ENCODE peak calls at places on chromosomes 1 and 21, in six cellular contexts. A is CD8-positive, alpha-beta T cell; W is thoracic aorta; C is RWPE1; H is psoas muscle; R is fibroblast of mammary gland. J is an unnamed sample.

GRCh38 chr1:89755593-89755992 is 65.2 kb upstream of the LRRC8D start:
- DNase-seq in A (no peak), W (no peak), C (no peak), H (no peak), R (no peak), J (no peak)

GRCh38 chr1:238199325-238199724 is 308.6 kb upstream of the ZP4 start:
- DNase-seq in A (no peak), W (no peak), C (no peak), H (no peak), R (no peak), J (no peak)

GRCh38 chr1:154423988-154424326 is 18.8 kb downstream of the IL6R start:
- DNase-seq in A (no peak), W (no peak), C (no peak), H (no peak), R (no peak), J (no peak)

GRCh38 chr1:183956559-183957188 is 80.9 kb downstream of the COLGALT2 start:
- DNase-seq in A (peak), W (no peak), C (peak), H (no peak), R (peak), J (peak)

GRCh38 chr1:214537219-214537618 is 14.2 kb downstream of the PTPN14 start:
- DNase-seq in A (no peak), W (no peak), C (no peak), H (no peak), R (peak), J (no peak)

GRCh38 chr1:22376976-22377375 is 74.7 kb upstream of the ZBTB40 start:
- DNase-seq in A (no peak), W (no peak), C (peak), H (no peak), R (peak), J (no peak)

GRCh38 chr21:25188639-25189038 is 418.6 kb downstream of the MRPL39 start:
- DNase-seq in A (no peak), W (no peak), C (no peak), H (no peak), R (no peak), J (no peak)

GRCh38 chr1:22074803-22075202 is 22.3 kb downstream of the CDC42 start:
- DNase-seq in A (no peak), W (no peak), C (no peak), H (no peak), R (no peak), J (no peak)

GRCh38 chr1:31715873-31716220 is 12.0 kb upstream of the COL16A1 start:
- DNase-seq in A (no peak), W (no peak), C (no peak), H (no peak), R (no peak), J (no peak)

GRCh38 chr1:70966018-70966638 is 81.5 kb downstream of the PTGER3 start:
- DNase-seq in A (no peak), W (no peak), C (peak), H (no peak), R (peak), J (peak)

GRCh38 chr1:70970407-70970806 is 77.2 kb downstream of the PTGER3 start:
- DNase-seq in A (no peak), W (no peak), C (no peak), H (no peak), R (no peak), J (no peak)
- TF ChIP-seq CTCF in A (no peak), W (no peak), C (no peak), H (no peak), R (no peak), J (no peak)

GRCh38 chr1:151825811-151826660 is 5.6 kb downstream of the RORC start:
- DNase-seq in A (no peak), W (no peak), C (no peak), H (no peak), R (no peak), J (no peak)

GRCh38 chr1:151820940-151821339 is 10.7 kb downstream of the RORC start:
- DNase-seq in A (no peak), W (no peak), C (no peak), H (peak), R (no peak), J (no peak)

GRCh38 chr1:151822404-151822803 is 9.2 kb downstream of the RORC start:
- DNase-seq in A (no peak), W (no peak), C (no peak), H (no peak), R (no peak), J (no peak)

GRCh38 chr1:151825204-151825603 is 6.4 kb downstream of the RORC start:
- DNase-seq in A (no peak), W (no peak), C (no peak), H (peak), R (no peak), J (no peak)

GRCh38 chr1:151823175-151823574 is 8.4 kb downstream of the RORC start:
- DNase-seq in A (no peak), W (no peak), C (no peak), H (no peak), R (no peak), J (no peak)
- TF ChIP-seq CTCF in A (no peak), W (no peak), C (no peak), H (no peak), R (no peak), J (no peak)

DNA sequence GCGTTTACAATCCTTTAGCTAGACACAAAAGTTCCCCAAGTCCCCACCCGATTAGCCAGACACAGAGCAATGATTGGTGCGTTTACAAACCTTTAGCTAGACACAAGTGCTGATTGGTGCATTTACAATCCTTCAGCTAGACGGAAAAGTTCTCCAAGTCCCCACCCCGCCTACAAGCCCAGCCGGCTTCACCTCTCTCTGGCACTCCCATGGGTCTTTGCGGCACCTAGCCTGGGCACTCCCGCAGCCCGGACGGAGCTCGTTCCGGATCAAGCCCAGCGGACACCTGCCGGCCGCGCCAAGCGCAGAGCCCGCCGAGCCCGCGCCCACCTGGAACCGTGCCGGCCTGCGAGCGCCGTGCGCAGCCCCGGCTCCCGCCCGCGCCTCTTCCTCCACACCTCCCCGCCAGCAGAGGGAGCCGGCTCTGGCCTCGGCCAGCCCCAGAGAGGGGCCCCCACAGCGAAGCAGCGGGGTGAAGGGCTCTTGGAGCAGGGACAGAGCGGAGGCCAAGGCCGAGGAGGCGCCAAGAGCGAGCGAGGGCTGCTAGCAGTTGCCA is 50.0 kb upstream of the KRTAP19-8 start:
- DNase-seq in A (no peak), W (no peak), C (no peak), H (no peak), R (no peak), J (no peak)
- TF ChIP-seq CTCF in A (no peak), W (no peak), C (no peak), H (no peak), R (no peak), J (no peak)

GRCh38 chr21:41770901-41771624 is 4.2 kb upstream of the RIPK4 start:
- DNase-seq in A (no peak), W (no peak), C (no peak), H (no peak), R (no peak), J (no peak)

GRCh38 chr21:41771625-41771945 is 4.7 kb upstream of the RIPK4 start:
- DNase-seq in A (no peak), W (no peak), C (no peak), H (no peak), R (no peak), J (no peak)

GRCh38 chr21:41774467-41775151 is 7.8 kb upstream of the RIPK4 start:
- DNase-seq in A (no peak), W (no peak), C (no peak), H (no peak), R (no peak), J (no peak)

GRCh38 chr21:41769933-41770332 is 3.1 kb upstream of the RIPK4 start:
- DNase-seq in A (no peak), W (no peak), C (no peak), H (no peak), R (no peak), J (no peak)

DNA sequence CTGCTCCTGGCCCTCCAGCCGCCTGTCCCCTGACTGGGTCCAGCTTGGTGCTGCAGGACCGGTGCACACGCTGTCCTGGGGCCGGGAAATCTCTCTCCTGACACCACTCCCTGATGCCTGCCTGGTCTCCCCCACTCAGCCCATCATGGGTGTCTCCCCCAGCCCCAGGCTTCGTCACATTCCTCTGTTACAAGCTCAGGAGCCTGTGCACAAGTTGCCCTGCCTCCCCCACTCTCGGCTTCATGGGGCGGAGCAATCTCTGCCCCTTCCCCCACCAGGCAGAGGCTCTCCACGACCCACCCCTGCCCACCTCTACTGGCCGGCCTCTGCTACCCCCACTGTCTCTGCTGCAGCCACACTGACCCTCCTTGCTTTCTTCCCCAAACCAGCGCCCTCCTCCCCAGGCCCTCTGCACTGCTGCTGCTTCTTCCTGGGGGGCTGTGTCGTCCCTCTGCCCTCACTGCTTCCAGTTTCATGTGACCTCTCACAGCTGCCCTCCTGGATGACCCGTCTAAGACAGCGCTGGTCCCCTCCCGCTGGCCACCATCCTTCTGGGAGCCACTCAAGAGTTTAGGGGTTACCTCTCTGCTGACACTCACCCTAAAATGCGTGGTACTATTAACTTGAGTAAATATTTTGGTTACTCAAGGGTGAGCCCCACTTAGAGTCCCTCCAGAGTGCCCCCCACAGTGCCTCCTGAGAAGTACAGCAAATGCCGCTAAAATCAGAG is 5.7 kb upstream of the RIPK4 start:
- DNase-seq in A (no peak), W (no peak), C (no peak), H (no peak), R (no peak), J (no peak)
- TF ChIP-seq CTCF in A (no peak), W (no peak), C (no peak), H (no peak), R (no peak), J (no peak)

GRCh38 chr1:156747737-156748669 is 3.5 kb downstream of the HDGF start:
- DNase-seq in A (no peak), W (no peak), C (no peak), H (no peak), R (peak), J (no peak)

GRCh38 chr1:156748670-156749428 is 2.6 kb downstream of the HDGF start:
- DNase-seq in A (no peak), W (no peak), C (no peak), H (peak), R (peak), J (no peak)

GRCh38 chr1:156744786-156745419 is 4.0 kb upstream of the MRPL24 start:
- DNase-seq in A (no peak), W (no peak), C (no peak), H (no peak), R (no peak), J (no peak)

GRCh38 chr1:156746381-156746715 is 5.1 kb downstream of the HDGF start:
- DNase-seq in A (no peak), W (no peak), C (no peak), H (no peak), R (no peak), J (no peak)

GRCh38 chr1:156746716-156747631 is 4.5 kb downstream of the HDGF start:
- DNase-seq in A (peak), W (peak), C (peak), H (peak), R (peak), J (peak)
- TF ChIP-seq CTCF in A (no peak), W (no peak), C (no peak), H (no peak), R (no peak), J (peak)